ENCODE peak calls at places on chromosomes 1 and 21, in five cellular contexts. E, A, Y, V and D are unnamed samples.

GRCh38 chr1:156676820-156677615 is at the start of gene NES:
- DNase-seq in E (no peak), A (peak), Y (no peak), V (no peak), D (peak)

GRCh38 chr1:187476671-187477070 is 647.9 kb downstream of the PLA2G4A start:
- DNase-seq in E (no peak), A (no peak), Y (no peak), V (no peak), D (no peak)

GRCh38 chr1:181620183-181620582 is 136.9 kb downstream of the CACNA1E start:
- DNase-seq in E (no peak), A (no peak), Y (no peak), V (no peak), D (no peak)

GRCh38 chr1:158161458-158161857 is 19.2 kb upstream of the CD1D start:
- DNase-seq in E (no peak), A (no peak), Y (no peak), V (no peak), D (no peak)

GRCh38 chr1:85259866-85260345 is 444 bp upstream of the C1orf52 start:
- DNase-seq in E (no peak), A (no peak), Y (no peak), V (no peak), D (no peak)

GRCh38 chr1:228850141-228851100 is 115.1 kb downstream of the RHOU start:
- DNase-seq in E (no peak), A (peak), Y (no peak), V (no peak), D (no peak)

GRCh38 chr1:214067853-214068703 is 80.3 kb downstream of the PROX1 start:
- DNase-seq in E (no peak), A (no peak), Y (no peak), V (no peak), D (no peak)

GRCh38 chr1:44672254-44672955 is 1.9 kb downstream of the TMEM53 start:
- DNase-seq in E (no peak), A (peak), Y (no peak), V (no peak), D (peak)

GRCh38 chr1:116497660-116498059 is 73.2 kb downstream of the CD58 start:
- DNase-seq in E (no peak), A (no peak), Y (no peak), V (no peak), D (no peak)

GRCh38 chr1:221839794-221840395 is 98.0 kb upstream of the DUSP10 start:
- DNase-seq in E (peak), A (no peak), Y (peak), V (peak), D (peak)

GRCh38 chr1:2862441-2863148 is 61.1 kb upstream of the TTC34 start:
- DNase-seq in E (no peak), A (no peak), Y (no peak), V (no peak), D (no peak)

GRCh38 chr1:978069-978834 is 3.6 kb downstream of the PERM1 start:
- DNase-seq in E (no peak), A (no peak), Y (no peak), V (no peak), D (no peak)

GRCh38 chr1:16440150-16440479 is 409 bp upstream of the NECAP2 start:
- DNase-seq in E (no peak), A (no peak), Y (no peak), V (no peak), D (no peak)

GRCh38 chr1:7454052-7454815 is 316.9 kb upstream of the VAMP3 start:
- DNase-seq in E (no peak), A (no peak), Y (no peak), V (no peak), D (no peak)

GRCh38 chr1:22592919-22593790 is 29.9 kb downstream of the EPHA8 start:
- DNase-seq in E (no peak), A (no peak), Y (no peak), V (no peak), D (no peak)

GRCh38 chr21:32048353-32048752 is 175.5 kb downstream of the HUNK start:
- DNase-seq in E (no peak), A (no peak), Y (no peak), V (no peak), D (no peak)

GRCh38 chr1:37629008-37629407 is 5.7 kb downstream of the RSPO1 start:
- DNase-seq in E (no peak), A (peak), Y (no peak), V (no peak), D (no peak)